ENCODE peak calls at places on chromosomes 1 and 21, in nine cellular contexts. One of them, this sample, is unnamed.

GRCh38 chr21:41901099-41901498 is 22.0 kb upstream of the PRDM15 start:
- DNase-seq in left cardiac atrium: no peak
- DNase-seq in NB4: no peak
- DNase-seq in gastrocnemius medialis: no peak
- DNase-seq in stromal cell of bone marrow: no peak
- DNase-seq in LHCN-M2: no peak
- DNase-seq in activated T-cell treated with anti-CD3 and anti-CD28 coated beads, Interleukin-2, amount 50 U/mL, for 72 hours: peak; percentile 72
- DNase-seq in T-helper 17 cell: no peak
- DNase-seq in A549: no peak
- DNase-seq in this sample: no peak

GRCh38 chr1:19737413-19737812 is 62.3 kb downstream of the TMCO4 start:
- DNase-seq in left cardiac atrium: no peak
- DNase-seq in NB4: no peak
- DNase-seq in gastrocnemius medialis: no peak
- DNase-seq in stromal cell of bone marrow: no peak
- DNase-seq in LHCN-M2: peak; percentile 29
- DNase-seq in activated T-cell treated with anti-CD3 and anti-CD28 coated beads, Interleukin-2, amount 50 U/mL, for 72 hours: no peak
- DNase-seq in T-helper 17 cell: no peak
- DNase-seq in A549: no peak
- DNase-seq in this sample: no peak

GRCh38 chr1:51216631-51217030 is 19.4 kb upstream of the RNF11 start:
- DNase-seq in left cardiac atrium: no peak
- DNase-seq in NB4: no peak
- DNase-seq in gastrocnemius medialis: no peak
- DNase-seq in stromal cell of bone marrow: no peak
- DNase-seq in LHCN-M2: no peak
- DNase-seq in activated T-cell treated with anti-CD3 and anti-CD28 coated beads, Interleukin-2, amount 50 U/mL, for 72 hours: no peak
- DNase-seq in T-helper 17 cell: no peak
- DNase-seq in A549: no peak
- DNase-seq in this sample: no peak

GRCh38 chr1:94109478-94109877 is 11.5 kb downstream of the ABCA4 start:
- DNase-seq in left cardiac atrium: no peak
- DNase-seq in NB4: no peak
- DNase-seq in gastrocnemius medialis: no peak
- DNase-seq in stromal cell of bone marrow: no peak
- DNase-seq in LHCN-M2: no peak
- DNase-seq in activated T-cell treated with anti-CD3 and anti-CD28 coated beads, Interleukin-2, amount 50 U/mL, for 72 hours: no peak
- DNase-seq in T-helper 17 cell: no peak
- DNase-seq in A549: no peak
- DNase-seq in this sample: no peak

GRCh38 chr1:230948301-230948700 is 30.4 kb downstream of the TTC13 start:
- DNase-seq in left cardiac atrium: no peak
- DNase-seq in NB4: no peak
- DNase-seq in gastrocnemius medialis: no peak
- DNase-seq in stromal cell of bone marrow: no peak
- DNase-seq in LHCN-M2: no peak
- DNase-seq in activated T-cell treated with anti-CD3 and anti-CD28 coated beads, Interleukin-2, amount 50 U/mL, for 72 hours: no peak
- DNase-seq in T-helper 17 cell: no peak
- DNase-seq in A549: no peak
- DNase-seq in this sample: no peak

GRCh38 chr1:177945943-177946650 is 23.8 kb downstream of the SEC16B start:
- DNase-seq in left cardiac atrium: peak; percentile 40
- DNase-seq in NB4: peak; percentile 64
- DNase-seq in gastrocnemius medialis: no peak
- DNase-seq in stromal cell of bone marrow: no peak
- DNase-seq in LHCN-M2: peak; percentile 64
- DNase-seq in activated T-cell treated with anti-CD3 and anti-CD28 coated beads, Interleukin-2, amount 50 U/mL, for 72 hours: peak; percentile 29
- DNase-seq in T-helper 17 cell: no peak
- DNase-seq in A549: peak; percentile 67
- DNase-seq in this sample: peak; percentile 27

GRCh38 chr1:244150665-244151064 is 99.6 kb downstream of the ZBTB18 start:
- DNase-seq in left cardiac atrium: no peak
- DNase-seq in NB4: no peak
- DNase-seq in gastrocnemius medialis: no peak
- DNase-seq in stromal cell of bone marrow: no peak
- DNase-seq in LHCN-M2: no peak
- DNase-seq in activated T-cell treated with anti-CD3 and anti-CD28 coated beads, Interleukin-2, amount 50 U/mL, for 72 hours: no peak
- DNase-seq in T-helper 17 cell: no peak
- DNase-seq in A549: no peak
- DNase-seq in this sample: no peak

GRCh38 chr1:101653482-101653946 is 343.2 kb downstream of the OLFM3 start:
- DNase-seq in left cardiac atrium: no peak
- DNase-seq in NB4: peak; percentile 9
- DNase-seq in gastrocnemius medialis: no peak
- DNase-seq in stromal cell of bone marrow: peak; percentile 4
- DNase-seq in LHCN-M2: peak; percentile 14
- DNase-seq in activated T-cell treated with anti-CD3 and anti-CD28 coated beads, Interleukin-2, amount 50 U/mL, for 72 hours: no peak
- DNase-seq in T-helper 17 cell: no peak
- DNase-seq in A549: no peak
- DNase-seq in this sample: no peak

GRCh38 chr1:86912501-86912900 is 1.4 kb downstream of the SELENOF start:
- DNase-seq in left cardiac atrium: no peak
- DNase-seq in NB4: no peak
- DNase-seq in gastrocnemius medialis: no peak
- DNase-seq in stromal cell of bone marrow: no peak
- DNase-seq in LHCN-M2: no peak
- DNase-seq in activated T-cell treated with anti-CD3 and anti-CD28 coated beads, Interleukin-2, amount 50 U/mL, for 72 hours: no peak
- DNase-seq in T-helper 17 cell: no peak
- DNase-seq in A549: no peak
- DNase-seq in this sample: no peak

GRCh38 chr1:91884459-91885290 is 1.3 kb downstream of the TGFBR3 start:
- DNase-seq in left cardiac atrium: no peak
- DNase-seq in NB4: peak; percentile 4
- DNase-seq in gastrocnemius medialis: peak; percentile 38
- DNase-seq in stromal cell of bone marrow: no peak
- DNase-seq in LHCN-M2: no peak
- DNase-seq in activated T-cell treated with anti-CD3 and anti-CD28 coated beads, Interleukin-2, amount 50 U/mL, for 72 hours: peak; percentile 51
- DNase-seq in T-helper 17 cell: no peak
- DNase-seq in A549: no peak
- DNase-seq in this sample: peak; percentile 24

GRCh38 chr1:18264450-18265000 is 156.9 kb downstream of the IGSF21 start:
- DNase-seq in left cardiac atrium: no peak
- DNase-seq in NB4: no peak
- DNase-seq in gastrocnemius medialis: no peak
- DNase-seq in stromal cell of bone marrow: no peak
- DNase-seq in LHCN-M2: no peak
- DNase-seq in activated T-cell treated with anti-CD3 and anti-CD28 coated beads, Interleukin-2, amount 50 U/mL, for 72 hours: no peak
- DNase-seq in T-helper 17 cell: no peak
- DNase-seq in A549: no peak
- DNase-seq in this sample: no peak

GRCh38 chr1:152582647-152583046 is 2.3 kb upstream of the LCE3D start:
- DNase-seq in left cardiac atrium: no peak
- DNase-seq in NB4: no peak
- DNase-seq in gastrocnemius medialis: no peak
- DNase-seq in stromal cell of bone marrow: peak; percentile 1
- DNase-seq in LHCN-M2: peak; percentile 79
- DNase-seq in activated T-cell treated with anti-CD3 and anti-CD28 coated beads, Interleukin-2, amount 50 U/mL, for 72 hours: no peak
- DNase-seq in T-helper 17 cell: no peak
- DNase-seq in A549: no peak
- DNase-seq in this sample: no peak

GRCh38 chr1:202553560-202554038 is 156.7 kb downstream of the SYT2 start:
- DNase-seq in left cardiac atrium: no peak
- DNase-seq in NB4: peak; percentile 89
- DNase-seq in gastrocnemius medialis: no peak
- DNase-seq in stromal cell of bone marrow: no peak
- DNase-seq in LHCN-M2: peak; percentile 31
- DNase-seq in activated T-cell treated with anti-CD3 and anti-CD28 coated beads, Interleukin-2, amount 50 U/mL, for 72 hours: no peak
- DNase-seq in T-helper 17 cell: no peak
- DNase-seq in A549: no peak
- DNase-seq in this sample: no peak

GRCh38 chr1:243580984-243581383 is 269.1 kb downstream of the AKT3 start:
- DNase-seq in left cardiac atrium: no peak
- DNase-seq in NB4: no peak
- DNase-seq in gastrocnemius medialis: no peak
- DNase-seq in stromal cell of bone marrow: no peak
- DNase-seq in LHCN-M2: no peak
- DNase-seq in activated T-cell treated with anti-CD3 and anti-CD28 coated beads, Interleukin-2, amount 50 U/mL, for 72 hours: no peak
- DNase-seq in T-helper 17 cell: no peak
- DNase-seq in A549: no peak
- DNase-seq in this sample: no peak

GRCh38 chr1:160308451-160309182 is 23.7 kb upstream of the PEX19 start:
- DNase-seq in left cardiac atrium: no peak
- DNase-seq in NB4: no peak
- DNase-seq in gastrocnemius medialis: no peak
- DNase-seq in stromal cell of bone marrow: no peak
- DNase-seq in LHCN-M2: peak; percentile 55
- DNase-seq in activated T-cell treated with anti-CD3 and anti-CD28 coated beads, Interleukin-2, amount 50 U/mL, for 72 hours: no peak
- DNase-seq in T-helper 17 cell: no peak
- DNase-seq in A549: no peak
- DNase-seq in this sample: no peak

GRCh38 chr1:206105612-206106011 is 11.6 kb downstream of the AVPR1B start:
- DNase-seq in left cardiac atrium: no peak
- DNase-seq in NB4: no peak
- DNase-seq in gastrocnemius medialis: no peak
- DNase-seq in stromal cell of bone marrow: no peak
- DNase-seq in LHCN-M2: no peak
- DNase-seq in activated T-cell treated with anti-CD3 and anti-CD28 coated beads, Interleukin-2, amount 50 U/mL, for 72 hours: no peak
- DNase-seq in T-helper 17 cell: no peak
- DNase-seq in A549: no peak
- DNase-seq in this sample: no peak

GRCh38 chr1:145740269-145740668 is 21.0 kb downstream of the CD160 start:
- DNase-seq in left cardiac atrium: no peak
- DNase-seq in NB4: no peak
- DNase-seq in gastrocnemius medialis: no peak
- DNase-seq in stromal cell of bone marrow: no peak
- DNase-seq in LHCN-M2: no peak
- DNase-seq in activated T-cell treated with anti-CD3 and anti-CD28 coated beads, Interleukin-2, amount 50 U/mL, for 72 hours: no peak
- DNase-seq in T-helper 17 cell: no peak
- DNase-seq in A549: no peak
- DNase-seq in this sample: no peak

GRCh38 chr1:100896481-100896982 is 642 bp downstream of the SLC30A7 start:
- DNase-seq in left cardiac atrium: peak; percentile 24
- DNase-seq in NB4: peak; percentile 66
- DNase-seq in gastrocnemius medialis: no peak
- DNase-seq in stromal cell of bone marrow: peak; percentile 26
- DNase-seq in LHCN-M2: peak; percentile 55
- DNase-seq in activated T-cell treated with anti-CD3 and anti-CD28 coated beads, Interleukin-2, amount 50 U/mL, for 72 hours: peak; percentile 65
- DNase-seq in T-helper 17 cell: peak; percentile 17
- DNase-seq in A549: peak; percentile 27
- DNase-seq in this sample: peak; percentile 40

GRCh38 chr1:84434081-84434755 is 35.9 kb downstream of the DNASE2B start:
- DNase-seq in left cardiac atrium: no peak
- DNase-seq in NB4: no peak
- DNase-seq in gastrocnemius medialis: no peak
- DNase-seq in stromal cell of bone marrow: no peak
- DNase-seq in LHCN-M2: no peak
- DNase-seq in activated T-cell treated with anti-CD3 and anti-CD28 coated beads, Interleukin-2, amount 50 U/mL, for 72 hours: no peak
- DNase-seq in T-helper 17 cell: no peak
- DNase-seq in A549: no peak
- DNase-seq in this sample: no peak

GRCh38 chr1:224502459-224503160 is 68.0 kb upstream of the WDR26 start:
- DNase-seq in left cardiac atrium: no peak
- DNase-seq in NB4: peak; percentile 63
- DNase-seq in gastrocnemius medialis: no peak
- DNase-seq in stromal cell of bone marrow: no peak
- DNase-seq in LHCN-M2: no peak
- DNase-seq in activated T-cell treated with anti-CD3 and anti-CD28 coated beads, Interleukin-2, amount 50 U/mL, for 72 hours: no peak
- DNase-seq in T-helper 17 cell: no peak
- DNase-seq in A549: no peak
- DNase-seq in this sample: no peak

GRCh38 chr1:63779338-63779819 is 5.6 kb downstream of the ROR1 start:
- DNase-seq in left cardiac atrium: no peak
- DNase-seq in NB4: no peak
- DNase-seq in gastrocnemius medialis: no peak
- DNase-seq in stromal cell of bone marrow: no peak
- DNase-seq in LHCN-M2: no peak
- DNase-seq in activated T-cell treated with anti-CD3 and anti-CD28 coated beads, Interleukin-2, amount 50 U/mL, for 72 hours: no peak
- DNase-seq in T-helper 17 cell: no peak
- DNase-seq in A549: no peak
- DNase-seq in this sample: no peak

GRCh38 chr1:37064059-37064458 is 29.7 kb upstream of the GRIK3 start:
- DNase-seq in left cardiac atrium: no peak
- DNase-seq in NB4: no peak
- DNase-seq in gastrocnemius medialis: no peak
- DNase-seq in stromal cell of bone marrow: no peak
- DNase-seq in LHCN-M2: no peak
- DNase-seq in activated T-cell treated with anti-CD3 and anti-CD28 coated beads, Interleukin-2, amount 50 U/mL, for 72 hours: no peak
- DNase-seq in T-helper 17 cell: no peak
- DNase-seq in A549: no peak
- DNase-seq in this sample: no peak

GRCh38 chr1:43968348-43968948 is 1.4 kb upstream of the DPH2 start:
- DNase-seq in left cardiac atrium: no peak
- DNase-seq in NB4: peak; percentile 60
- DNase-seq in gastrocnemius medialis: no peak
- DNase-seq in stromal cell of bone marrow: no peak
- DNase-seq in LHCN-M2: no peak
- DNase-seq in activated T-cell treated with anti-CD3 and anti-CD28 coated beads, Interleukin-2, amount 50 U/mL, for 72 hours: no peak
- DNase-seq in T-helper 17 cell: no peak
- DNase-seq in A549: no peak
- DNase-seq in this sample: no peak

GRCh38 chr21:34129971-34130597 is 56.7 kb downstream of the MRPS6 start:
- DNase-seq in left cardiac atrium: no peak
- DNase-seq in NB4: no peak
- DNase-seq in gastrocnemius medialis: no peak
- DNase-seq in stromal cell of bone marrow: no peak
- DNase-seq in LHCN-M2: no peak
- DNase-seq in activated T-cell treated with anti-CD3 and anti-CD28 coated beads, Interleukin-2, amount 50 U/mL, for 72 hours: no peak
- DNase-seq in T-helper 17 cell: no peak
- DNase-seq in A549: no peak
- DNase-seq in this sample: no peak

GRCh38 chr1:2229032-2229920 is 1.2 kb downstream of the SKI start:
- DNase-seq in left cardiac atrium: peak; percentile 81
- DNase-seq in NB4: peak; percentile 85
- DNase-seq in gastrocnemius medialis: peak; percentile 82
- DNase-seq in stromal cell of bone marrow: no peak
- DNase-seq in LHCN-M2: peak; percentile 63
- DNase-seq in activated T-cell treated with anti-CD3 and anti-CD28 coated beads, Interleukin-2, amount 50 U/mL, for 72 hours: peak; percentile 74
- DNase-seq in T-helper 17 cell: no peak
- DNase-seq in A549: no peak
- DNase-seq in this sample: peak; percentile 67

GRCh38 chr1:16163882-16164820 is 8.3 kb upstream of the EPHA2 start:
- DNase-seq in left cardiac atrium: no peak
- DNase-seq in NB4: peak; percentile 60
- DNase-seq in gastrocnemius medialis: no peak
- DNase-seq in stromal cell of bone marrow: peak; percentile 94
- DNase-seq in LHCN-M2: peak; percentile 95
- DNase-seq in activated T-cell treated with anti-CD3 and anti-CD28 coated beads, Interleukin-2, amount 50 U/mL, for 72 hours: peak; percentile 22
- DNase-seq in T-helper 17 cell: no peak
- DNase-seq in A549: peak; percentile 80
- DNase-seq in this sample: no peak

GRCh38 chr21:37060296-37060695 is 12.6 kb downstream of the PIGP start:
- DNase-seq in left cardiac atrium: peak; percentile 40
- DNase-seq in NB4: peak; percentile 68
- DNase-seq in gastrocnemius medialis: no peak
- DNase-seq in stromal cell of bone marrow: peak; percentile 98
- DNase-seq in LHCN-M2: peak; percentile 99
- DNase-seq in activated T-cell treated with anti-CD3 and anti-CD28 coated beads, Interleukin-2, amount 50 U/mL, for 72 hours: peak; percentile 45
- DNase-seq in T-helper 17 cell: no peak
- DNase-seq in A549: peak; percentile 78
- DNase-seq in this sample: no peak

GRCh38 chr1:53107570-53108322 is 34.7 kb downstream of the SLC1A7 start:
- DNase-seq in left cardiac atrium: no peak
- DNase-seq in NB4: no peak
- DNase-seq in gastrocnemius medialis: no peak
- DNase-seq in stromal cell of bone marrow: peak; percentile 31
- DNase-seq in LHCN-M2: no peak
- DNase-seq in activated T-cell treated with anti-CD3 and anti-CD28 coated beads, Interleukin-2, amount 50 U/mL, for 72 hours: no peak
- DNase-seq in T-helper 17 cell: no peak
- DNase-seq in A549: peak; percentile 55
- DNase-seq in this sample: no peak

GRCh38 chr1:18256318-18257235 is 149.0 kb downstream of the IGSF21 start:
- DNase-seq in left cardiac atrium: peak; percentile 51
- DNase-seq in NB4: peak; percentile 35
- DNase-seq in gastrocnemius medialis: no peak
- DNase-seq in stromal cell of bone marrow: peak; percentile 2
- DNase-seq in LHCN-M2: peak; percentile 1
- DNase-seq in activated T-cell treated with anti-CD3 and anti-CD28 coated beads, Interleukin-2, amount 50 U/mL, for 72 hours: peak; percentile 5
- DNase-seq in T-helper 17 cell: no peak
- DNase-seq in A549: peak; percentile 15
- DNase-seq in this sample: no peak

GRCh38 chr1:213443415-213443814 is 392.4 kb downstream of the RPS6KC1 start:
- DNase-seq in left cardiac atrium: no peak
- DNase-seq in NB4: no peak
- DNase-seq in gastrocnemius medialis: no peak
- DNase-seq in stromal cell of bone marrow: no peak
- DNase-seq in LHCN-M2: no peak
- DNase-seq in activated T-cell treated with anti-CD3 and anti-CD28 coated beads, Interleukin-2, amount 50 U/mL, for 72 hours: no peak
- DNase-seq in T-helper 17 cell: no peak
- DNase-seq in A549: no peak
- DNase-seq in this sample: no peak

GRCh38 chr1:11434506-11434905 is 44.4 kb upstream of the DISP3 start:
- DNase-seq in left cardiac atrium: no peak
- DNase-seq in NB4: no peak
- DNase-seq in gastrocnemius medialis: no peak
- DNase-seq in stromal cell of bone marrow: no peak
- DNase-seq in LHCN-M2: no peak
- DNase-seq in activated T-cell treated with anti-CD3 and anti-CD28 coated beads, Interleukin-2, amount 50 U/mL, for 72 hours: no peak
- DNase-seq in T-helper 17 cell: no peak
- DNase-seq in A549: no peak
- DNase-seq in this sample: no peak